ENCODE peak calls at places on chromosomes 11 and 22, in four cellular contexts. One of them, this sample, is unnamed.

GRCh38 chr22:24216541-24217209 is 28.2 kb downstream of the GGT5 start:
- DNase-seq in A549: no peak
- DNase-seq in upper lobe of right lung: no peak
- DNase-seq in AG04450: no peak
- DNase-seq in this sample: no peak

GRCh38 chr11:117443269-117444186 is 115.9 kb downstream of the CEP164 start:
- DNase-seq in A549: peak
- DNase-seq in upper lobe of right lung: peak
- DNase-seq in AG04450: no peak
- DNase-seq in this sample: no peak

GRCh38 chr22:42397332-42398246 is 34.6 kb downstream of the NFAM1 start:
- DNase-seq in A549: no peak
- DNase-seq in upper lobe of right lung: no peak
- DNase-seq in AG04450: no peak
- DNase-seq in this sample: no peak

GRCh38 chr22:20466659-20467379 is 28.8 kb downstream of the KLHL22 start:
- DNase-seq in A549: no peak
- DNase-seq in upper lobe of right lung: no peak
- DNase-seq in AG04450: no peak
- DNase-seq in this sample: no peak

GRCh38 chr11:65650547-65651338 is 12.0 kb downstream of the RELA start:
- DNase-seq in A549: no peak
- DNase-seq in upper lobe of right lung: peak
- DNase-seq in AG04450: no peak
- DNase-seq in this sample: no peak

GRCh38 chr11:12841946-12842630 is 167.0 kb upstream of the RASSF10 start:
- DNase-seq in A549: no peak
- DNase-seq in upper lobe of right lung: no peak
- DNase-seq in AG04450: no peak
- DNase-seq in this sample: no peak

GRCh38 chr22:39589880-39590279 is 19.3 kb downstream of the CACNA1I start:
- DNase-seq in A549: no peak
- DNase-seq in upper lobe of right lung: no peak
- DNase-seq in AG04450: no peak
- DNase-seq in this sample: no peak

GRCh38 chr11:126403658-126404057 is 48.2 kb downstream of the ST3GAL4 start:
- DNase-seq in A549: no peak
- DNase-seq in upper lobe of right lung: peak
- DNase-seq in AG04450: no peak
- DNase-seq in this sample: no peak

GRCh38 chr11:77174559-77174958 is 46.5 kb downstream of the MYO7A start:
- DNase-seq in A549: no peak
- DNase-seq in upper lobe of right lung: no peak
- DNase-seq in AG04450: no peak
- DNase-seq in this sample: no peak

GRCh38 chr11:134656861-134657540 is 245.0 kb upstream of the B3GAT1 start:
- DNase-seq in A549: no peak
- DNase-seq in upper lobe of right lung: peak
- DNase-seq in AG04450: no peak
- DNase-seq in this sample: no peak

GRCh38 chr11:128289048-128289447 is 298.3 kb downstream of the ETS1 start:
- DNase-seq in A549: no peak
- DNase-seq in upper lobe of right lung: no peak
- DNase-seq in AG04450: no peak
- DNase-seq in this sample: no peak

GRCh38 chr11:19134004-19134403 is 17.0 kb downstream of the ZDHHC13 start:
- DNase-seq in A549: no peak
- DNase-seq in upper lobe of right lung: no peak
- DNase-seq in AG04450: no peak
- DNase-seq in this sample: no peak

GRCh38 chr11:106076421-106076922 is 675 bp downstream of the KBTBD3 start:
- DNase-seq in A549: no peak
- DNase-seq in upper lobe of right lung: no peak
- DNase-seq in AG04450: no peak
- DNase-seq in this sample: no peak

GRCh38 chr11:1554981-1555712 is 16.9 kb downstream of the DUSP8 start:
- DNase-seq in A549: no peak
- DNase-seq in upper lobe of right lung: peak
- DNase-seq in AG04450: no peak
- DNase-seq in this sample: no peak

GRCh38 chr11:3830088-3830487 is 10.7 kb downstream of the RHOG start:
- DNase-seq in A549: no peak
- DNase-seq in upper lobe of right lung: no peak
- DNase-seq in AG04450: no peak
- DNase-seq in this sample: no peak

GRCh38 chr11:46726206-46726862 is 7.3 kb downstream of the F2 start:
- DNase-seq in A549: no peak
- DNase-seq in upper lobe of right lung: no peak
- DNase-seq in AG04450: no peak
- DNase-seq in this sample: no peak

GRCh38 chr22:33823552-33823951 is 96.7 kb downstream of the LARGE1 start:
- DNase-seq in A549: no peak
- DNase-seq in upper lobe of right lung: no peak
- DNase-seq in AG04450: no peak
- DNase-seq in this sample: no peak
- H3K27ac ChIP-seq in A549: no peak
- H3K27ac ChIP-seq in upper lobe of right lung: no peak
- H3K27ac ChIP-seq in AG04450: no peak
- H3K27ac ChIP-seq in this sample: no peak

GRCh38 chr22:30420401-30421178 is 5.0 kb upstream of the MTFP1 start:
- DNase-seq in A549: no peak
- DNase-seq in upper lobe of right lung: no peak
- DNase-seq in AG04450: peak
- DNase-seq in this sample: no peak
- H3K27ac ChIP-seq in A549: peak
- H3K27ac ChIP-seq in upper lobe of right lung: no peak
- H3K27ac ChIP-seq in AG04450: peak
- H3K27ac ChIP-seq in this sample: peak

GRCh38 chr11:67344264-67344663 is 9.1 kb downstream of the POLD4 start:
- DNase-seq in A549: no peak
- DNase-seq in upper lobe of right lung: no peak
- DNase-seq in AG04450: no peak
- DNase-seq in this sample: no peak
- H3K27ac ChIP-seq in A549: peak
- H3K27ac ChIP-seq in upper lobe of right lung: no peak
- H3K27ac ChIP-seq in AG04450: no peak
- H3K27ac ChIP-seq in this sample: peak

GRCh38 chr22:22042599-22043295 is 60.2 kb upstream of the TOP3B start:
- DNase-seq in A549: no peak
- DNase-seq in upper lobe of right lung: no peak
- DNase-seq in AG04450: no peak
- DNase-seq in this sample: no peak
- H3K27ac ChIP-seq in A549: no peak
- H3K27ac ChIP-seq in upper lobe of right lung: no peak
- H3K27ac ChIP-seq in AG04450: no peak
- H3K27ac ChIP-seq in this sample: no peak

GRCh38 chr11:92057849-92058442 is 166.7 kb upstream of the FAT3 start:
- DNase-seq in A549: no peak
- DNase-seq in upper lobe of right lung: no peak
- DNase-seq in AG04450: no peak
- DNase-seq in this sample: no peak
- H3K27ac ChIP-seq in A549: no peak
- H3K27ac ChIP-seq in upper lobe of right lung: no peak
- H3K27ac ChIP-seq in AG04450: no peak
- H3K27ac ChIP-seq in this sample: no peak

DNA sequence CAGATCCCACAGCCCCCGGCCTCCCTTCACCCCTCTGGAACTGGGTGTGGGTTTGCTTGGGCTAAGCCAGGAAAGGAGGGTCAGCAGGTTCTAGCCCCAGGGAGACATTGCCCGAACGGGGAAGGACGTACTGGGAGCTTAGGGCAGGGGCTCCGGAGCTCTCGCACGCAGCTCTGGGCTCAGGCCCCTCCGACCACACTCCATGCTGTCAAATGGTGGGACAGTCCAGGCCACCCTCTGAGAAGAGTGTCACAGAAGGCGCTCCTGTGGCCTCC is 13.3 kb upstream of the TEF start:
- DNase-seq in A549: no peak
- DNase-seq in upper lobe of right lung: no peak
- DNase-seq in AG04450: no peak
- DNase-seq in this sample: no peak
- H3K27ac ChIP-seq in A549: no peak
- H3K27ac ChIP-seq in upper lobe of right lung: peak
- H3K27ac ChIP-seq in AG04450: no peak
- H3K27ac ChIP-seq in this sample: no peak

GRCh38 chr11:130123414-130124040 is 36.1 kb upstream of the ST14 start:
- DNase-seq in A549: no peak
- DNase-seq in upper lobe of right lung: no peak
- DNase-seq in AG04450: no peak
- DNase-seq in this sample: no peak
- H3K27ac ChIP-seq in A549: peak
- H3K27ac ChIP-seq in upper lobe of right lung: peak
- H3K27ac ChIP-seq in AG04450: peak
- H3K27ac ChIP-seq in this sample: peak

GRCh38 chr11:67405688-67406339 is 1.9 kb downstream of the TBC1D10C start:
- DNase-seq in A549: no peak
- DNase-seq in upper lobe of right lung: no peak
- DNase-seq in AG04450: no peak
- DNase-seq in this sample: no peak
- H3K27ac ChIP-seq in A549: no peak
- H3K27ac ChIP-seq in upper lobe of right lung: peak
- H3K27ac ChIP-seq in AG04450: no peak
- H3K27ac ChIP-seq in this sample: no peak

GRCh38 chr11:61189933-61190332 is 13.4 kb upstream of the PGA3 start:
- DNase-seq in A549: no peak
- DNase-seq in upper lobe of right lung: no peak
- DNase-seq in AG04450: no peak
- DNase-seq in this sample: no peak

GRCh38 chr11:61195710-61196109 is 7.6 kb upstream of the PGA3 start:
- DNase-seq in A549: no peak
- DNase-seq in upper lobe of right lung: no peak
- DNase-seq in AG04450: no peak
- DNase-seq in this sample: no peak

GRCh38 chr11:61198391-61198790 is 4.9 kb upstream of the PGA3 start:
- DNase-seq in A549: no peak
- DNase-seq in upper lobe of right lung: no peak
- DNase-seq in AG04450: no peak
- DNase-seq in this sample: no peak

GRCh38 chr11:61195016-61195695 is 8.2 kb upstream of the PGA3 start:
- DNase-seq in A549: no peak
- DNase-seq in upper lobe of right lung: no peak
- DNase-seq in AG04450: no peak
- DNase-seq in this sample: no peak

DNA sequence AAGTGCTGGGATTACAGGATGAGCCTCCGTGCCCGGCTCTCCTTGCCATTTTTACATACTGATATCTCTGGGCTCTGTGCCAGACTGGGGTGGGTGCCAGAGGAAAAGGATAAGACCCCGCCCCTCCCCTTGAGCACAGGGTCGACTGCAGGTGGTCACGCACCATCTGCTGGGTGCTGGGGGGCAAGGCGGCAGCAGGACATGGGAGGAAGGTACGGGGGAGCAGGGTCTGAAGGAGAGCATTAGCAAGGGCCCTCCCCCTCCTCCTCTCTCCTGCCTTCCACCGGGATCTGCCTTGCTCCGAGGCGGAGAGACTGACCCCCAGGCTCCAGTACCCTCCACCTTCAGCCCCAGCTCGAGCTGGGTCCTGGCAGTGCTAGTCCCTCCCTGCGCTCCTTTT is 9.7 kb upstream of the PGA3 start:
- DNase-seq in A549: no peak
- DNase-seq in upper lobe of right lung: no peak
- DNase-seq in AG04450: no peak
- DNase-seq in this sample: no peak
- H3K27ac ChIP-seq in A549: no peak
- H3K27ac ChIP-seq in upper lobe of right lung: no peak
- H3K27ac ChIP-seq in AG04450: no peak
- H3K27ac ChIP-seq in this sample: no peak

GRCh38 chr11:17653606-17654005 is 65.8 kb upstream of the MYOD1 start:
- DNase-seq in A549: no peak
- DNase-seq in upper lobe of right lung: no peak
- DNase-seq in AG04450: no peak
- DNase-seq in this sample: no peak

GRCh38 chr11:17650601-17650911 is 68.8 kb upstream of the MYOD1 start:
- DNase-seq in A549: no peak
- DNase-seq in upper lobe of right lung: no peak
- DNase-seq in AG04450: no peak
- DNase-seq in this sample: no peak

GRCh38 chr11:17651681-17652080 is 67.7 kb upstream of the MYOD1 start:
- DNase-seq in A549: no peak
- DNase-seq in upper lobe of right lung: no peak
- DNase-seq in AG04450: no peak
- DNase-seq in this sample: no peak

GRCh38 chr11:17651061-17651460 is 68.3 kb upstream of the MYOD1 start:
- DNase-seq in A549: no peak
- DNase-seq in upper lobe of right lung: no peak
- DNase-seq in AG04450: no peak
- DNase-seq in this sample: no peak

GRCh38 chr11:17652556-17652955 is 66.8 kb upstream of the MYOD1 start:
- DNase-seq in A549: no peak
- DNase-seq in upper lobe of right lung: no peak
- DNase-seq in AG04450: no peak
- DNase-seq in this sample: no peak
- H3K27ac ChIP-seq in A549: no peak
- H3K27ac ChIP-seq in upper lobe of right lung: no peak
- H3K27ac ChIP-seq in AG04450: no peak
- H3K27ac ChIP-seq in this sample: no peak

This sample was measured in epithelial cell of prostate.